ENCODE peak calls at places on chromosomes 7 and 10, in six cellular contexts. H is astrocyte; E is NCI-H1092; W is activated effector memory CD4-positive, alpha-beta T cell treated with anti-CD3 and anti-CD28 coated beads, Interleukin-2, amount 50 U/mL, for 16 hours; C is neuronal stem cell; V is GM03348. A is an unnamed sample.

GRCh38 chr7:139658919-139659675 is 118.7 kb downstream of the HIPK2 start:
- DNase-seq in V (no peak), C (no peak), E (no peak), H (no peak), W (no peak), A (no peak)

GRCh38 chr7:94512735-94513564 is 3.3 kb downstream of the CASD1 start:
- DNase-seq in C (no peak), E (peak), H (no peak), V (no peak), W (no peak), A (no peak)

GRCh38 chr10:104350146-104350635 is 3.4 kb upstream of the CFAP58 start:
- DNase-seq in W (no peak), E (no peak), C (no peak), V (peak), H (peak), A (no peak)

GRCh38 chr7:140649566-140650205 is 9.1 kb upstream of the DENND2A start:
- DNase-seq in V (no peak), W (peak), C (no peak), E (no peak), H (peak), A (no peak)

GRCh38 chr10:100684688-100685235 is 60.6 kb upstream of the PAX2 start:
- DNase-seq in C (no peak), E (no peak), H (no peak), W (no peak), V (no peak), A (no peak)

GRCh38 chr7:28879105-28879504 is 79.0 kb downstream of the TRIL start:
- DNase-seq in V (no peak), E (no peak), C (no peak), H (no peak), W (no peak), A (no peak)

GRCh38 chr7:105015631-105015965 is 1.6 kb downstream of the KMT2E start:
- DNase-seq in E (peak), W (peak), H (no peak), C (no peak), V (peak), A (peak)

GRCh38 chr7:28083159-28083997 is 97.2 kb downstream of the JAZF1 start:
- DNase-seq in W (no peak), V (peak), C (no peak), E (no peak), H (no peak), A (peak)

GRCh38 chr7:105352018-105352612 is 36.6 kb downstream of the SRPK2 start:
- DNase-seq in V (peak), E (no peak), H (peak), C (no peak), W (peak), A (peak)

GRCh38 chr10:72567421-72567820 is 58.5 kb downstream of the MICU1 start:
- DNase-seq in E (no peak), V (peak), C (no peak), W (no peak), H (peak), A (no peak)

GRCh38 chr10:81863771-81864170 is 11.2 kb upstream of the NRG3 start:
- DNase-seq in V (no peak), E (no peak), W (no peak), H (no peak), C (no peak), A (no peak)

GRCh38 chr10:59289809-59290208 is 72.5 kb downstream of the FAM13C start:
- DNase-seq in V (no peak), W (no peak), C (no peak), E (no peak), H (no peak), A (no peak)

GRCh38 chr7:137755438-137755837 is 91.3 kb downstream of the DGKI start:
- DNase-seq in C (no peak), E (no peak), H (no peak), V (no peak), W (no peak), A (no peak)

GRCh38 chr7:142196066-142196840 is 61.6 kb downstream of the PRSS58 start:
- DNase-seq in H (peak), V (no peak), E (no peak), C (no peak), W (no peak), A (no peak)

GRCh38 chr10:117007080-117007479 is 2.1 kb upstream of the SHTN1 start:
- DNase-seq in C (no peak), V (peak), W (no peak), H (peak), E (no peak), A (no peak)

GRCh38 chr7:130430841-130431713 is 9.7 kb downstream of the CEP41 start:
- DNase-seq in V (peak), C (no peak), E (peak), W (no peak), H (peak), A (no peak)

GRCh38 chr10:3126741-3127342 is 45.7 kb downstream of the PITRM1 start:
- DNase-seq in V (no peak), C (no peak), W (no peak), E (peak), H (no peak), A (no peak)

GRCh38 chr10:32065871-32066270 is 9.6 kb upstream of the KIF5B start:
- DNase-seq in C (no peak), W (no peak), E (no peak), H (peak), V (peak), A (no peak)

GRCh38 chr10:20633721-20634120 is 263.4 kb downstream of the NEBL start:
- DNase-seq in H (no peak), C (no peak), E (no peak), V (no peak), W (no peak), A (no peak)

GRCh38 chr10:123997486-123998196 is 95.8 kb downstream of the CHST15 start:
- DNase-seq in H (peak), E (no peak), C (no peak), W (no peak), V (peak), A (no peak)

GRCh38 chr7:155467846-155468821 is 10.2 kb downstream of the EN2 start:
- DNase-seq in W (peak), V (no peak), E (peak), C (no peak), H (no peak), A (no peak)

GRCh38 chr7:47941136-47941844 is 7.0 kb downstream of the PKD1L1 start:
- DNase-seq in C (no peak), V (peak), E (no peak), H (peak), W (no peak), A (no peak)

A was measured in testis.